ENCODE peak calls at places on chromosomes 11 and 22, in seven cellular contexts. C is A549, Q is astrocyte of the spinal cord, K is NB4, G is GM12865, O is cardiac fibroblast, H is transverse colon. W is an unnamed sample.

GRCh38 chr22:31096637-31097274 is 10.6 kb downstream of the SELENOM start:
- DNase-seq in C (no peak), Q (no peak), K (no peak), G (no peak), O (no peak), H (no peak), W (no peak)

GRCh38 chr11:116072133-116072532 is 567.9 kb upstream of the CADM1 start:
- DNase-seq in C (no peak), Q (no peak), K (no peak), G (no peak), O (no peak), H (no peak), W (no peak)

GRCh38 chr11:73663604-73664495 is 17.5 kb downstream of the PLEKHB1 start:
- DNase-seq in C (no peak), Q (no peak), K (no peak), G (no peak), O (no peak), H (no peak), W (no peak)

GRCh38 chr22:26632422-26633155 is 10.8 kb downstream of the CRYBA4 start:
- DNase-seq in C (no peak), Q (no peak), K (no peak), G (no peak), O (no peak), H (no peak), W (no peak)

GRCh38 chr11:72617080-72617744 is 57.0 kb downstream of the PDE2A start:
- DNase-seq in C (no peak), Q (peak), K (peak), G (no peak), O (peak), H (peak), W (no peak)

GRCh38 chr11:61198391-61198790 is 4.9 kb upstream of the PGA3 start:
- DNase-seq in C (no peak), Q (no peak), K (no peak), G (no peak), O (no peak), H (no peak), W (no peak)

GRCh38 chr11:129973809-129974208 is 28.8 kb downstream of the PRDM10 start:
- DNase-seq in C (no peak), Q (no peak), K (no peak), G (no peak), O (no peak), H (no peak), W (no peak)

GRCh38 chr22:20198527-20199319 is 47.9 kb upstream of the CCDC188 start:
- DNase-seq in C (no peak), Q (no peak), K (no peak), G (no peak), O (no peak), H (no peak), W (no peak)

GRCh38 chr11:4607111-4607510 is 920 bp downstream of the TRIM68 start:
- DNase-seq in C (no peak), Q (peak), K (no peak), G (no peak), O (peak), H (no peak), W (no peak)

GRCh38 chr22:19680287-19680881 is 33.9 kb upstream of the SEPTIN5 start:
- DNase-seq in C (no peak), Q (no peak), K (no peak), G (no peak), O (no peak), H (no peak), W (no peak)

GRCh38 chr22:20567993-20568417 is 60.6 kb downstream of the MED15 start:
- DNase-seq in C (peak), Q (peak), K (no peak), G (no peak), O (peak), H (no peak), W (no peak)

GRCh38 chr11:27012254-27012921 is 18.5 kb downstream of the FIBIN start:
- DNase-seq in C (no peak), Q (peak), K (peak), G (no peak), O (peak), H (peak), W (no peak)

GRCh38 chr11:130448416-130449068 is at the start of gene ADAMTS15:
- DNase-seq in C (peak), Q (peak), K (peak), G (peak), O (peak), H (peak), W (peak)

GRCh38 chr11:64472593-64473455 is 113.9 kb downstream of the RPS6KA4 start:
- DNase-seq in C (no peak), Q (peak), K (no peak), G (no peak), O (no peak), H (no peak), W (no peak)

GRCh38 chr22:37229012-37229804 is 14.9 kb downstream of the RAC2 start:
- DNase-seq in C (peak), Q (peak), K (peak), G (peak), O (peak), H (no peak), W (no peak)

GRCh38 chr11:32821517-32821916 is 8.2 kb upstream of the PRRG4 start:
- DNase-seq in C (no peak), Q (no peak), K (no peak), G (no peak), O (peak), H (no peak), W (no peak)

GRCh38 chr11:111829185-111829968 is 42.0 kb downstream of the ALG9 start:
- DNase-seq in C (no peak), Q (no peak), K (no peak), G (peak), O (no peak), H (no peak), W (peak)

GRCh38 chr11:86955674-86956522 is 703 bp upstream of the FZD4 start:
- DNase-seq in C (peak), Q (peak), K (peak), G (peak), O (peak), H (peak), W (peak)

GRCh38 chr22:37680191-37680851 is 4.9 kb downstream of the LGALS1 start:
- DNase-seq in C (no peak), Q (no peak), K (no peak), G (no peak), O (peak), H (no peak), W (no peak)

GRCh38 chr11:84628871-84629625 is 998.1 kb downstream of the DLG2 start:
- DNase-seq in C (no peak), Q (no peak), K (no peak), G (no peak), O (no peak), H (no peak), W (no peak)

GRCh38 chr11:33689089-33689488 is 11.5 kb downstream of the C11orf91 start:
- DNase-seq in C (peak), Q (no peak), K (no peak), G (no peak), O (peak), H (no peak), W (no peak)

GRCh38 chr11:75273331-75273988 is 32.9 kb downstream of the TPBGL start:
- DNase-seq in C (no peak), Q (no peak), K (no peak), G (no peak), O (no peak), H (no peak), W (no peak)

GRCh38 chr22:29628982-29629381 is 25.5 kb downstream of the NF2 start:
- DNase-seq in C (no peak), Q (no peak), K (no peak), G (no peak), O (no peak), H (no peak), W (no peak)

GRCh38 chr22:50287731-50288130 is 17.6 kb upstream of the MAPK11 start:
- DNase-seq in C (no peak), Q (no peak), K (no peak), G (no peak), O (no peak), H (no peak), W (no peak)

GRCh38 chr22:48263791-48264351 is 1501.4 kb downstream of the TBC1D22A start:
- DNase-seq in C (no peak), Q (no peak), K (no peak), G (no peak), O (no peak), H (no peak), W (no peak)

GRCh38 chr22:39177791-39178190 is 25.3 kb upstream of the CBX7 start:
- DNase-seq in C (no peak), Q (no peak), K (no peak), G (no peak), O (peak), H (no peak), W (no peak)

GRCh38 chr11:12827929-12828812 is 153.9 kb downstream of the TEAD1 start:
- DNase-seq in C (peak), Q (peak), K (peak), G (peak), O (peak), H (peak), W (peak)

GRCh38 chr11:73404506-73405145 is 28.4 kb downstream of the RELT start:
- DNase-seq in C (no peak), Q (no peak), K (no peak), G (no peak), O (no peak), H (no peak), W (no peak)

GRCh38 chr11:19777342-19778102 is 64.9 kb downstream of the NAV2 start:
- DNase-seq in C (peak), Q (peak), K (no peak), G (peak), O (peak), H (no peak), W (peak)

GRCh38 chr22:17167486-17167885 is 8.4 kb upstream of the HDHD5 start:
- DNase-seq in C (no peak), Q (no peak), K (no peak), G (no peak), O (no peak), H (no peak), W (no peak)

GRCh38 chr22:27883656-27884350 is 35.3 kb downstream of the PITPNB start:
- DNase-seq in C (no peak), Q (no peak), K (no peak), G (no peak), O (no peak), H (no peak), W (no peak)

GRCh38 chr22:41957941-41958556 is 6.1 kb downstream of the SMIM45 start:
- DNase-seq in C (no peak), Q (no peak), K (no peak), G (no peak), O (no peak), H (no peak), W (no peak)

GRCh38 chr11:114678125-114679036 is at the start of gene NXPE2:
- DNase-seq in C (peak), Q (peak), K (no peak), G (no peak), O (peak), H (peak), W (no peak)

GRCh38 chr11:94504689-94505293 is 7.5 kb upstream of the C11orf97 start:
- DNase-seq in C (peak), Q (peak), K (peak), G (peak), O (peak), H (no peak), W (peak)

GRCh38 chr11:81497202-81497804 is 1236.4 kb downstream of the FAM181B start:
- DNase-seq in C (peak), Q (peak), K (peak), G (peak), O (peak), H (no peak), W (peak)

GRCh38 chr22:27099896-27100295 is 442.5 kb downstream of the MIAT start:
- DNase-seq in C (no peak), Q (no peak), K (no peak), G (no peak), O (no peak), H (no peak), W (no peak)

DNA sequence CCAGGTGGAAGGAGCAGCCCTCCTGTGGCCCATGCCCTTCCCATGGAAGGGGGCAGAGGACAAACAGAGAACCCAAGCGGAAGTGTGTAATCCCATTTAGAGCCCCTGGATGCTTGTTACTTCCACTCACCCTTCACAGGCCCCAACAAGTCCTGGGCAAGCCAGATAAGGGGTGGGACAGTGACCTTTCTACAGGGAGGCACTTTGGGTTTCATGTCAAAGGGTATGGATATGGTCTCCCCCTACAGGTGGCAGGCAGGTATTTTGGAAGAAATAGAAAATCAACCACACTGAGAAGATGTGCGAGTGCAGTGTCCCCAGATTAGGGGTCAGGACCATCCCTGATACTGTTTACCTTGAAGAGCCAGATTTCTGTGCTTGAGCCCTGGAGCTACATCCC is 11.4 kb downstream of the MPEG1 start:
- DNase-seq in C (no peak), Q (no peak), K (no peak), G (peak), O (no peak), H (no peak), W (no peak)
- TF ChIP-seq CTCF in C (peak), Q (peak), K (peak), G (peak), O (peak), H (peak), W (no peak)

GRCh38 chr11:2699531-2700414 is at the start of gene KCNQ1OT1:
- DNase-seq in C (peak), Q (peak), K (peak), G (peak), O (peak), H (peak), W (peak)
- TF ChIP-seq CTCF in C (no peak), Q (no peak), K (no peak), G (no peak), O (no peak), H (no peak), W (no peak)

GRCh38 chr11:69645801-69646492 is 5.0 kb downstream of the CCND1 start:
- DNase-seq in C (no peak), Q (no peak), K (no peak), G (no peak), O (peak), H (no peak), W (no peak)

GRCh38 chr11:69642913-69643632 is 2.1 kb downstream of the CCND1 start:
- DNase-seq in C (peak), Q (peak), K (peak), G (peak), O (peak), H (peak), W (peak)

GRCh38 chr11:69644962-69645675 is 4.2 kb downstream of the CCND1 start:
- DNase-seq in C (no peak), Q (no peak), K (no peak), G (no peak), O (peak), H (no peak), W (no peak)

GRCh38 chr11:69643646-69644045 is 2.7 kb downstream of the CCND1 start:
- DNase-seq in C (no peak), Q (no peak), K (no peak), G (no peak), O (no peak), H (no peak), W (no peak)

DNA sequence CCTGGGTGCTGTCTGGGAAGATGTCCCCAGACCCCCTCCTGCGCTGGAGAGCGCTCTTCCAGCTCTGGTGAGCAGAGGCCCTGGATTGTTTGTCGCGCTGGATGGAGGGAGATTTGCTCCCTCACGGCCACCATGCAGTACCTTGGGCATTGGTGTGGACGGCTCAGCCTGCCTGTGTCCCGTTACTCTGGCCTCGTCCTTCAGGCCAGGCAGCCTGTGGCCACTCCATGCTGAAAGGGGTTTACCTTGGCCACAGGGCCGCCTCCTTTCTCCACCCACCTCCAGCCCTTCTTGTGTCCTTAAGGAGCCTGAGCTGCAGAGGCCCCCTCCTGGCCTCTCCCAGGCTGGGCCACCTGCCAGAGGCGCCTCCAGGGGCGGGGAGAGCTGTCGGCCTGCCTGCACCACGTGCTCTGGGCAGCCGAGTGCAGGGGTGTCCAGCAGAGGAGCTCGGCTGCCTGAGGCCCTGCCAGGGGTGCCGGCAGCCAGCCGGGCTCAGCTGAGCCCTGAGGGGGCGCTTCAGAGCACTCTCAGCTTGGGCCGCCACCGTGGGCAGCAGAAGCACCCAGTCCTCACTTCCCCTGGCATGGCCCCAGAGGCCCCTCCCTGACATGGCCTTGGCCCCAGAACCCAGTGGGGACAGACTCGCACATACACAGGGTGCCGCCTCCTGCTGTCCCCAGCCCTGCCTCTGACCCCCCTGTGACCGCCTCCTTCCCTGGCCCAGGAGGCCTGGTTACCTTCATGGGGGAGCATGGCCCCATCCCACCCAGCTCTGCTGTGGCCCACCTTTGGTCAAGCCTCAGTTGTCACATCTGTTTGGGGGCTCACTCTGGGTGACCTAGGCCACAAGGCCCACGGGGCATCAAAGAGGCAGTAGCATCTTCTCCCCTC is 3.4 kb downstream of the CCND1 start:
- DNase-seq in C (peak), Q (peak), K (no peak), G (no peak), O (peak), H (peak), W (no peak)
- TF ChIP-seq CTCF in C (peak), Q (peak), K (no peak), G (no peak), O (peak), H (no peak), W (no peak)

GRCh38 chr11:67450796-67451657 is 1.5 kb downstream of the GPR152 start:
- DNase-seq in C (no peak), Q (no peak), K (no peak), G (no peak), O (no peak), H (no peak), W (no peak)

GRCh38 chr11:67451658-67451976 is 912 bp downstream of the GPR152 start:
- DNase-seq in C (no peak), Q (no peak), K (no peak), G (no peak), O (no peak), H (no peak), W (no peak)

GRCh38 chr11:67455054-67455453 is at the start of gene CABP4:
- DNase-seq in C (no peak), Q (no peak), K (no peak), G (no peak), O (no peak), H (no peak), W (no peak)

GRCh38 chr11:67453816-67454732 is 1.1 kb upstream of the CABP4 start:
- DNase-seq in C (no peak), Q (no peak), K (no peak), G (no peak), O (no peak), H (no peak), W (no peak)

GRCh38 chr11:67452141-67452952 is at the start of gene GPR152:
- DNase-seq in C (no peak), Q (no peak), K (no peak), G (no peak), O (no peak), H (no peak), W (no peak)
- TF ChIP-seq CTCF in C (no peak), Q (no peak), K (no peak), G (no peak), O (no peak), H (no peak), W (no peak)

DNA sequence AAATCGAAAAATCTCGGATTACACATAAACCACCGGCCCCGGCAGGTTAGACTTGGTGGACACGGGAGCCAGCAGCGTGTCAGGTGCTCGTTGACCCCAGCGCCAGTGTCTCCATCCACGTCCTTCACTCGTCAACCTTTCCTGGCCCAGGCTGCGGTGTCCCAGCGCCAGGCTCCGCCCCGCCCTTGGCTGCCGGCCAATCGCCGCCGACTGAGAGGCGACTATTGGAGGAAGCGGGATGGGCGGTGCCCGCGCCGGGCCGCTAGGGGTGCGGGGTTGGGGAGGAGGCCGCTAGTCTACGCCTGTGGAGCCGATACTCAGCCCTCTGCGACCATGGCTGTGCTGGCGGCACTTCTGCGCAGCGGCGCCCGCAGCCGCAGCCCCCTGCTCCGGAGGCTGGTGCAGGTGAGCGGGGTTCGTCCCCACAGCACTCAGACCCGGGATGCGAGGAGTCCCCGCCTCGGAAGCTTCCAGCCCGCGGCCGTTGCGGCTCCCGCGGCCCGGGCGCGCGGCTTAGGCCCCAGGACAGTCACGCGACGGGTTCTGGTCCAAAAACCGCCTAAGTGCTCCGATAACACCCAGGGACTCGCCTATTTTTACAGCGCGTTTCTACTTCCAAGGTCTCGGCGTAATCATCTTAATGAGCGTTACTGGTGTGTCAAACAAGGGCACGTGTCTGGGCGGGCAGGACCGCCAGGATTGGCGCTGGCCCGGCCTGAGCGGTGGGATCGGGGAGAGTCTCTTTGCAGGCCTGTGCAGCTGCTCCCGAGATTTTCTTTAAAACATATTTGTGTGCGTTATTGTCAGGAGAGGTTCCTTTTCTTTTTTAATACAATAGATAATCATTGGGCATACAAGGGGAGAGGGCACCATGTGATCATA is at the start of gene ACAT1:
- DNase-seq in C (peak), Q (peak), K (peak), G (peak), O (peak), H (peak), W (peak)
- TF ChIP-seq CTCF in C (no peak), Q (peak), K (no peak), G (peak), O (peak), H (peak), W (no peak)

W was measured in GM13976.